ENCODE peak calls at places on chromosomes 5 and 9, in seven cellular contexts. H is IMR-90; T is GM23248; V is heart right ventricle; E is CD8-positive, alpha-beta T cell; K is adipocyte; I is CD4-positive, alpha-beta memory T cell. M is an unnamed sample.

GRCh38 chr5:96743805-96744559 is 63.8 kb downstream of the ERAP1 start:
- DNase-seq in H (no peak), T (no peak), V (no peak), E (no peak), K (no peak), I (no peak), M (no peak)

GRCh38 chr9:86252870-86253269 is 6.6 kb downstream of the C9orf153 start:
- DNase-seq in H (no peak), T (no peak), V (no peak), E (no peak), K (no peak), I (no peak), M (no peak)

GRCh38 chr5:91110709-91111108 is 272.4 kb downstream of the ARRDC3 start:
- DNase-seq in H (peak; percentile 35), T (peak; percentile 46), V (no peak), E (no peak), K (peak; percentile 58), I (no peak), M (no peak)

GRCh38 chr9:15103321-15103720 is 193.1 kb upstream of the FREM1 start:
- DNase-seq in H (no peak), T (no peak), V (no peak), E (no peak), K (no peak), I (no peak), M (no peak)

GRCh38 chr9:20623021-20623747 is 885 bp upstream of the MLLT3 start:
- DNase-seq in H (peak; percentile 0), T (peak; percentile 53), V (peak; percentile 36), E (peak; percentile 32), K (peak; percentile 61), I (peak; percentile 81), M (peak; percentile 66)

GRCh38 chr9:134136117-134136996 is 475 bp downstream of the WDR5 start:
- DNase-seq in H (peak; percentile 13), T (peak; percentile 66), V (no peak), E (no peak), K (peak; percentile 44), I (peak; percentile 17), M (no peak)

GRCh38 chr5:159426694-159427093 is 96.4 kb upstream of the IL12B start:
- DNase-seq in H (no peak), T (no peak), V (no peak), E (no peak), K (no peak), I (no peak), M (no peak)

GRCh38 chr5:167352801-167353200 is 938.6 kb upstream of the WWC1 start:
- DNase-seq in H (no peak), T (no peak), V (no peak), E (no peak), K (no peak), I (no peak), M (no peak)

DNA sequence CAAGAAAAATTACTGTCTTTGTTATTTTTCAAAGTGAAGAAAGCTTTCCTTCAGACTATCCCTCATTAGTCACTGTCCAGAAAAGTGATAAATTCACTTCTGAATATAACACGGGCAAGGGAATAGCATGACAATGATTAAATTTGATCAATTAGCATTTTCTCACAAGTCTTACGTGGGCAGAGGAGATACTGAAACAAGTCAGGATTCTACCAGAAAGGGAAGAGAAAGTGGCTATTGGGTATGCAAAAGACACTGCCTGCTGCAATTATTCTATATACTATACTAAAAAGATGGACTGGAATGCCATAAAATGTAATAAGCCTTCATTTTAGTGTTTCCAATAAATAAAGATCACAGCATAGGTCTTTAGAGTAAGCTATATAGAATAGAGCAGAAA is 7.4 kb downstream of the COX7C start:
- DNase-seq in H (no peak), T (no peak), V (no peak), E (no peak), K (no peak), I (no peak), M (no peak)
- H3K4me1 ChIP-seq in H (no peaks in the 10 kb centered on the region), T (no peaks in the 10 kb centered on the region), V (no peaks in the 10 kb centered on the region), E (no peaks in the 10 kb centered on the region), K (no peaks in the 10 kb centered on the region), I (no peaks in the 10 kb centered on the region), M (no peaks in the 10 kb centered on the region)

DNA sequence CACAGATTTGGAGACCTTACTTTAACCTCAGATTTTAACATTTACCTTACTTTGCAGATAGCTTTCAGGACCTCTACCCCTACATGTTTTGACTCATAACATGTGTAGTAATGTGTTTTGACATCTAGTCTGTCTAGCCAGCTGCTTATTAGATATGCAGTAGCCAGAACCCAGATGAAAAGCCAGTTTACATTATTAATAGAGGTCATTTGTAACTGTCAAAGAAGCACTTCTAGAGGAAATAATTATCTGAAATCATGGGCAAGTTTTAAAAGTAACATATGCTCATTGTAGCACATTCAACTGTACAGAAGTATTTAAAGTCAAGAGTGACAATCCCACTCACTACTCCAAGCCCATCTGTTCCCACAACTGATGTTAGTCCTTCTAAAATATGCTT is 71.9 kb upstream of the NIPAL4 start:
- DNase-seq in H (peak; percentile 24), T (peak; percentile 7), V (no peak), E (no peak), K (peak; percentile 5), I (no peak), M (no peak)
- H3K36me3 ChIP-seq in H (no peaks in the 10 kb centered on the region), T (no peaks in the 10 kb centered on the region), V (no peaks in the 10 kb centered on the region), E (peaks cover 82% of the 10 kb centered on the region), K (no peaks in the 10 kb centered on the region), I (peaks cover 81% of the 10 kb centered on the region), M (peaks cover 87% of the 10 kb centered on the region)

DNA sequence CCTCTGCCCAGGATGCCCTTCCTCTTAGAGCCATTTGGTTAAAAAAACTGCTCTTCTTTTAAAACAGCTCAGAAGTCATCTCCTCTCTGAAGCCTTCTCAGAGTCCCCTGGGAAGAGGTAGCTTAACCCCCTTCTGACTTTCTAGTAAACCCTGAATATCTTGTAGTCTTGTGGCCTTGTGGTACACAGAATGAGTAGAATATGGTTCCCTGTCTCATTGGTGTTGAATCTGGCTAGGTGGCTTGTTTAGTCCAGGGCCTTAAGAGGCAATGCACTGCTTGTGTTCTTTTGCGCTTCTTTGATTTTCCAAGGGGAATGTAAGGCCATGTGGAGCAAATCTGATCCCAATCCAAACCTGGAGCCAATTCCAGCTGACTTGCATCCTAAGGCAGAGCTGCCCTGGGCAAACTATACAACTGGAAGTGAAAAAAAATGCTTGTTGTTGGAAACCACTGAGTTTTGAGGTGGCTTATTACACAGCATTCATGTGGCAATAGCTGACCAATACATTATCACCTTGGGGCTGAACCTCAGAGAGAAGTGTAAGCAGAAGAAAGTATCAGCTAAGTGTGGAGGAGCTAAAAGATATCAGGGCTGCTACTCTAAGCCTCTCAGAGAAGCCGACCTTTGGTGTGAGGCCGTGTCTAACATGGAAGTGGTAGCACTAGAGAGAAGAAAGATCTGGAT is 31.0 kb downstream of the ALG2 start:
- DNase-seq in H (no peak), T (no peak), V (no peak), E (no peak), K (no peak), I (no peak), M (no peak)
- H3K4me1 ChIP-seq in H (peaks cover 4% of the 10 kb centered on the region), T (no peaks in the 10 kb centered on the region), V (no peaks in the 10 kb centered on the region), E (no peaks in the 10 kb centered on the region), K (peaks cover 10% of the 10 kb centered on the region), I (no peaks in the 10 kb centered on the region), M (no peaks in the 10 kb centered on the region)

GRCh38 chr5:178216088-178216534 is 11.8 kb downstream of the HNRNPAB start:
- DNase-seq in H (no peak), T (no peak), V (no peak), E (no peak), K (no peak), I (no peak), M (no peak)

GRCh38 chr5:178213003-178213449 is 8.7 kb downstream of the HNRNPAB start:
- DNase-seq in H (no peak), T (no peak), V (no peak), E (no peak), K (no peak), I (no peak), M (no peak)

GRCh38 chr5:178213748-178214151 is 9.4 kb downstream of the HNRNPAB start:
- DNase-seq in H (no peak), T (no peak), V (no peak), E (no peak), K (no peak), I (no peak), M (no peak)

GRCh38 chr5:178215263-178216002 is 11.1 kb downstream of the HNRNPAB start:
- DNase-seq in H (no peak), T (no peak), V (no peak), E (no peak), K (no peak), I (no peak), M (no peak)

GRCh38 chr5:178214160-178214803 is 9.9 kb downstream of the HNRNPAB start:
- DNase-seq in H (no peak), T (no peak), V (no peak), E (no peak), K (no peak), I (no peak), M (no peak)
- H3K36me3 ChIP-seq in H (peaks cover 67% of the 10 kb centered on the region), T (peaks cover 36% of the 10 kb centered on the region), V (peaks cover 46% of the 10 kb centered on the region), E (peaks cover 72% of the 10 kb centered on the region), K (peaks cover 89% of the 10 kb centered on the region), I (peaks cover 73% of the 10 kb centered on the region), M (peaks cover 81% of the 10 kb centered on the region)

DNA sequence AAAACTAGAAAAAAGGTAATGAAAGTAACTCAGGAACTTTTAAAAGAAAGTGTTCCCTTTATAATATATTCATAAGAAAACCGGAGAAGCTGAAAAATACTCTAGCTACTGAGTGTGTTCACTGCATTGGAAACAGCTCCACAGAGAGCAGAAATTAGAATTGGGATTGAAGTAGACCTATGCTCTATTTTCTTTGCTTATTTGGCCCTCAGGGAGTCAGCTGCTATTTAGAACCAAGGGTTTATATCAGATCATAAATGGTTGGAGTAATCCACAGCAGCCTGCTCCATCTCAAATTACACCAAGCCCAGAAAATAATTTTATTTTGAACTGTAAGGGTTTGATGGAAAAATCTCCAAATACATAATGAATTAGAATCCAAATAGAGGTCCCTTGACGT is 202.5 kb downstream of the ADAMTSL1 start:
- DNase-seq in H (no peak), T (no peak), V (no peak), E (no peak), K (no peak), I (no peak), M (no peak)
- H3K4me1 ChIP-seq in H (no peaks in the 10 kb centered on the region), T (peaks cover 16% of the 10 kb centered on the region), V (peaks cover 35% of the 10 kb centered on the region), E (no peaks in the 10 kb centered on the region), K (peaks cover 45% of the 10 kb centered on the region), I (no peaks in the 10 kb centered on the region), M (no peaks in the 10 kb centered on the region)

GRCh38 chr5:126561908-126562307 is 33.1 kb downstream of the ALDH7A1 start:
- DNase-seq in H (peak; percentile 22), T (no peak), V (no peak), E (no peak), K (peak; percentile 7), I (no peak), M (no peak)
- H3K36me3 ChIP-seq in H (peaks cover 8% of the 10 kb centered on the region), T (peaks cover 35% of the 10 kb centered on the region), V (peaks cover 3% of the 10 kb centered on the region), E (no peaks in the 10 kb centered on the region), K (peaks cover 68% of the 10 kb centered on the region), I (no peaks in the 10 kb centered on the region), M (no peaks in the 10 kb centered on the region)

M was measured in effector memory CD4-positive, alpha-beta T cell.